ENCODE peak calls at places on chromosomes 7 and 10, in five cellular contexts. One of them, this sample, is unnamed.

GRCh38 chr7:28840515-28841125 is 117.5 kb downstream of the TRIL start:
- DNase-seq in left ventricle myocardium inferior: no peak
- DNase-seq in frontal cortex: peak; percentile 19
- DNase-seq in stimulated activated CD8-positive, alpha-beta memory T cell treated with anti-CD3 and anti-CD28 coated beads, Interleukin-4, amount 100 ng/mL, for 1 hour: no peak
- DNase-seq in thyroid gland: no peak
- DNase-seq in this sample: no peak

GRCh38 chr7:79452495-79453265 is 787 bp downstream of the MAGI2 start:
- DNase-seq in left ventricle myocardium inferior: peak; percentile 16
- DNase-seq in frontal cortex: peak; percentile 25
- DNase-seq in stimulated activated CD8-positive, alpha-beta memory T cell treated with anti-CD3 and anti-CD28 coated beads, Interleukin-4, amount 100 ng/mL, for 1 hour: no peak
- DNase-seq in thyroid gland: peak; percentile 39
- DNase-seq in this sample: peak; percentile 49

GRCh38 chr10:14304029-14304428 is 26.7 kb downstream of the FRMD4A start:
- DNase-seq in left ventricle myocardium inferior: no peak
- DNase-seq in frontal cortex: no peak
- DNase-seq in stimulated activated CD8-positive, alpha-beta memory T cell treated with anti-CD3 and anti-CD28 coated beads, Interleukin-4, amount 100 ng/mL, for 1 hour: no peak
- DNase-seq in thyroid gland: no peak
- DNase-seq in this sample: no peak

GRCh38 chr7:100509213-100509612 is 25.5 kb downstream of the NYAP1 start:
- DNase-seq in left ventricle myocardium inferior: no peak
- DNase-seq in frontal cortex: no peak
- DNase-seq in stimulated activated CD8-positive, alpha-beta memory T cell treated with anti-CD3 and anti-CD28 coated beads, Interleukin-4, amount 100 ng/mL, for 1 hour: no peak
- DNase-seq in thyroid gland: peak; percentile 77
- DNase-seq in this sample: peak; percentile 72

GRCh38 chr10:50538473-50539398 is 85.0 kb downstream of the SGMS1 start:
- DNase-seq in left ventricle myocardium inferior: no peak
- DNase-seq in frontal cortex: no peak
- DNase-seq in stimulated activated CD8-positive, alpha-beta memory T cell treated with anti-CD3 and anti-CD28 coated beads, Interleukin-4, amount 100 ng/mL, for 1 hour: no peak
- DNase-seq in thyroid gland: no peak
- DNase-seq in this sample: no peak

GRCh38 chr10:117272195-117273076 is 31.5 kb downstream of the SLC18A2 start:
- DNase-seq in left ventricle myocardium inferior: no peak
- DNase-seq in frontal cortex: no peak
- DNase-seq in stimulated activated CD8-positive, alpha-beta memory T cell treated with anti-CD3 and anti-CD28 coated beads, Interleukin-4, amount 100 ng/mL, for 1 hour: no peak
- DNase-seq in thyroid gland: no peak
- DNase-seq in this sample: no peak

GRCh38 chr10:15852111-15852557 is 8.2 kb downstream of the MINDY3 start:
- DNase-seq in left ventricle myocardium inferior: no peak
- DNase-seq in frontal cortex: no peak
- DNase-seq in stimulated activated CD8-positive, alpha-beta memory T cell treated with anti-CD3 and anti-CD28 coated beads, Interleukin-4, amount 100 ng/mL, for 1 hour: no peak
- DNase-seq in thyroid gland: no peak
- DNase-seq in this sample: peak; percentile 26

GRCh38 chr7:127979728-127980126 is 51.5 kb downstream of the LRRC4 start:
- DNase-seq in left ventricle myocardium inferior: no peak
- DNase-seq in frontal cortex: no peak
- DNase-seq in stimulated activated CD8-positive, alpha-beta memory T cell treated with anti-CD3 and anti-CD28 coated beads, Interleukin-4, amount 100 ng/mL, for 1 hour: no peak
- DNase-seq in thyroid gland: no peak
- DNase-seq in this sample: no peak

GRCh38 chr10:96619803-96620773 is 33.3 kb upstream of the TM9SF3 start:
- DNase-seq in left ventricle myocardium inferior: no peak
- DNase-seq in frontal cortex: no peak
- DNase-seq in stimulated activated CD8-positive, alpha-beta memory T cell treated with anti-CD3 and anti-CD28 coated beads, Interleukin-4, amount 100 ng/mL, for 1 hour: no peak
- DNase-seq in thyroid gland: peak; percentile 20
- DNase-seq in this sample: no peak

GRCh38 chr10:97279121-97279815 is 13.2 kb downstream of the ARHGAP19 start:
- DNase-seq in left ventricle myocardium inferior: no peak
- DNase-seq in frontal cortex: no peak
- DNase-seq in stimulated activated CD8-positive, alpha-beta memory T cell treated with anti-CD3 and anti-CD28 coated beads, Interleukin-4, amount 100 ng/mL, for 1 hour: no peak
- DNase-seq in thyroid gland: no peak
- DNase-seq in this sample: peak; percentile 71

GRCh38 chr7:92489634-92490033 is 11.9 kb upstream of the ERVW-1 start:
- DNase-seq in left ventricle myocardium inferior: no peak
- DNase-seq in frontal cortex: no peak
- DNase-seq in stimulated activated CD8-positive, alpha-beta memory T cell treated with anti-CD3 and anti-CD28 coated beads, Interleukin-4, amount 100 ng/mL, for 1 hour: no peak
- DNase-seq in thyroid gland: no peak
- DNase-seq in this sample: no peak

GRCh38 chr10:14282271-14282670 is 48.5 kb downstream of the FRMD4A start:
- DNase-seq in left ventricle myocardium inferior: no peak
- DNase-seq in frontal cortex: no peak
- DNase-seq in stimulated activated CD8-positive, alpha-beta memory T cell treated with anti-CD3 and anti-CD28 coated beads, Interleukin-4, amount 100 ng/mL, for 1 hour: no peak
- DNase-seq in thyroid gland: no peak
- DNase-seq in this sample: no peak

This sample was measured in fibroblast of gingiva.